ENCODE peak calls at places on chromosomes 13 and 19, in six cellular contexts. I is HCT116, F is K562, C is GM12878, J is HepG2, W is NT2/D1. D is an unnamed sample.

GRCh38 chr13:47080616-47081015 is 183.8 kb upstream of the HTR2A start:
- DNase-seq in F (no peak), I (no peak), J (no peak), W (no peak), C (no peak), D (no peak)

GRCh38 chr19:36051236-36051635 is 2.8 kb downstream of the THAP8 start:
- DNase-seq in F (peak), W (peak), C (no peak), I (peak), J (peak), D (no peak)

GRCh38 chr19:51861870-51862622 is 25.7 kb downstream of the ZNF577 start:
- DNase-seq in I (no peak), J (no peak), W (no peak), F (no peak), C (no peak), D (no peak)

GRCh38 chr19:17567940-17568339 is 12.5 kb downstream of the COLGALT1 start:
- DNase-seq in W (no peak), C (no peak), F (no peak), J (no peak), I (no peak), D (no peak)

GRCh38 chr13:37682496-37682895 is 83.9 kb upstream of the POSTN start:
- DNase-seq in J (no peak), C (no peak), I (no peak), W (no peak), F (peak), D (no peak)

GRCh38 chr13:101520672-101521071 is 68.2 kb downstream of the ITGBL1 start:
- DNase-seq in W (no peak), C (no peak), I (no peak), J (no peak), F (no peak), D (no peak)

GRCh38 chr13:40149611-40150283 is 494.3 kb downstream of the COG6 start:
- DNase-seq in C (no peak), J (no peak), I (no peak), W (no peak), F (no peak), D (no peak)

GRCh38 chr13:105634059-105634458 is 901.4 kb downstream of the EFNB2 start:
- DNase-seq in I (no peak), F (no peak), J (no peak), C (no peak), W (no peak), D (no peak)

GRCh38 chr13:109595466-109595865 is 190.9 kb downstream of the IRS2 start:
- DNase-seq in F (no peak), W (no peak), J (no peak), C (no peak), I (no peak), D (no peak)

GRCh38 chr19:33024398-33024797 is 40.3 kb downstream of the RHPN2 start:
- DNase-seq in W (no peak), C (no peak), F (no peak), J (no peak), I (peak), D (no peak)

GRCh38 chr13:59846845-59847620 is 316.7 kb downstream of the DIAPH3 start:
- DNase-seq in I (no peak), C (no peak), F (no peak), J (no peak), W (no peak), D (no peak)

GRCh38 chr13:57665471-57665870 is 33.9 kb downstream of the PCDH17 start:
- DNase-seq in W (no peak), I (no peak), J (no peak), F (no peak), C (no peak), D (no peak)

GRCh38 chr19:2613507-2614295 is 88.8 kb downstream of the GNG7 start:
- DNase-seq in I (no peak), F (peak), W (peak), J (no peak), C (no peak), D (no peak)

GRCh38 chr19:8614455-8614854 is 3.9 kb upstream of the ADAMTS10 start:
- DNase-seq in W (no peak), I (no peak), J (no peak), F (no peak), C (no peak), D (no peak)

GRCh38 chr19:32708457-32708856 is 11.1 kb upstream of the TDRD12 start:
- DNase-seq in I (no peak), W (no peak), J (no peak), C (no peak), F (no peak), D (no peak)

GRCh38 chr13:19172647-19173030 is 9.0 kb downstream of the TUBA3C start:
- DNase-seq in C (no peak), W (no peak), I (no peak), J (no peak), F (no peak), D (no peak)

GRCh38 chr19:38744298-38744681 is at the start of gene CAPN12:
- DNase-seq in C (no peak), I (no peak), F (peak), W (no peak), J (no peak), D (no peak)

GRCh38 chr19:44111910-44112463 is 1.2 kb upstream of the ZNF225 start:
- DNase-seq in F (peak), J (no peak), I (no peak), C (no peak), W (peak), D (peak)

GRCh38 chr19:48614436-48615144 is at the start of gene FAM83E:
- DNase-seq in J (no peak), W (no peak), F (peak), C (no peak), I (no peak), D (peak)

GRCh38 chr13:103324641-103325040 is 258.4 kb upstream of the SLC10A2 start:
- DNase-seq in J (no peak), I (no peak), C (no peak), W (no peak), F (no peak), D (no peak)

GRCh38 chr19:45107621-45108170 is 14.7 kb downstream of the PPP1R37 start:
- DNase-seq in F (no peak), W (no peak), I (no peak), C (no peak), J (no peak), D (no peak)

GRCh38 chr13:76715043-76715442 is 171.2 kb downstream of the KCTD12 start:
- DNase-seq in W (no peak), I (no peak), F (no peak), J (no peak), C (no peak), D (no peak)

GRCh38 chr19:1041835-1042685 is 2.2 kb downstream of the ABCA7 start:
- DNase-seq in J (no peak), F (peak), C (no peak), I (peak), W (no peak), D (no peak)

GRCh38 chr13:45242070-45242469 is 41.2 kb upstream of the KCTD4 start:
- DNase-seq in J (no peak), C (no peak), F (no peak), I (peak), W (no peak), D (no peak)

GRCh38 chr13:111658150-111659100 is 338.0 kb downstream of the TEX29 start:
- DNase-seq in I (no peak), J (no peak), W (peak), F (no peak), C (no peak), D (no peak)

GRCh38 chr19:9323919-9324583 is at the start of gene ZNF559:
- DNase-seq in F (peak), C (peak), J (peak), I (peak), W (peak), D (peak)

DNA sequence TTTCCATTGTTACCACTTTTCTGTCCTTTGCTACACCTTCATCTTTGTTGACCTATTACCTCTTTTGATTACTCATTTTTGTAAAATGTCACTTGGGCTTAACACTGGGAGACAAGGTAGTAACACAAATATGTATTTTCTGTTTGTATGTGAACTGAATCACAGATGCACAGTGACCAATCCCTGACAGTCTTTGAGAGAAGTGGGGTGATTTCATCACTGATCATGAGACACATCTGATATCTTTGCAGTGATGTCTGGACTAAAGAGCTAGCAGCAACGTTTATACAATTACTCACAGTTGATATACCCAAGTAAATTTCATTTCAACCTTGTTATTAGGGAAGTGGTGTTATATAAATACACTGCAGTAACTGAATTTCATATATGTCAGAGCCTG is 1397.4 kb upstream of the SPRY2 start:
- DNase-seq in I (no peak), C (no peak), J (no peak), W (no peak), F (no peak), D (no peak)
- TF ChIP-seq ZNF274 in I (no peak), C (no peak), J (no peak), W (no peak), F (no peak), D (no peak)

DNA sequence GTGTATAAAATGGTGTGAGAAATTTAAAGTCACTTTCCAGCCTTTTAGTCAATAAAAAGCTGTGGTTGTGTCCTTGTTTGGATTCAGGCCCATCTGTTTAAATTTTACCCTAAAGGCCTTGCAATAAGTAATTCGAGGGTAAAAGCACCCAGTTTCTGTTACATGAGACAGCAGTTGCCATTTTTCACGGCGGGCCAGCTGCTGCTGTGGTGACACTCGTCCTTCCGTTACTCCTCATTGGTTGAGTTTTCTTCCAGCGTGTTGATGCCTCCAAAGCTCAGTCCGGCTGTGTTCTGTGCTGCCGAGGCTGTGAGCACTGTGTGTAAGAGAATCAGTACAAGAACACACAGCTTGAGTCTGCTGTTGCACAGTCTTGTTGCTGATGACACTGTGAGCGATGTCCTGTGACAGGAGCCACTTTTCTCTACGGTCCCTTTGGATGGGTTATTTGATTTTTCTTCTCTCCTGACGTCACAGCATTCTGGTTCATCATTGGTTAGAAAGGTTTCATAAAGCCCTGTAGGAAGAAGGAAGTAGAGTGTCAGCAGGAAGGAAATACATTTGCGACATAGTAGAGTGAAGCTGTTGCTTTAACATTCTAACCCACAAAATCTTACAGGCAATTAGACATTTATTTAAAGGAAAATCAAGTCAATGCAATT is 602.5 kb upstream of the ARGLU1 start:
- DNase-seq in C (no peak), I (no peak), W (no peak), F (no peak), J (no peak), D (no peak)
- TF ChIP-seq ZNF274 in C (no peak), I (no peak), W (no peak), F (no peak), J (no peak), D (no peak)

GRCh38 chr13:53249236-53249635 is 220.6 kb downstream of the OLFM4 start:
- DNase-seq in F (no peak), J (no peak), C (no peak), I (no peak), W (no peak), D (no peak)

GRCh38 chr13:53254495-53254894 is 225.9 kb downstream of the OLFM4 start:
- DNase-seq in F (peak), C (no peak), J (no peak), I (no peak), W (no peak), D (no peak)

GRCh38 chr13:53250977-53251376 is 222.4 kb downstream of the OLFM4 start:
- DNase-seq in I (no peak), C (no peak), J (no peak), F (no peak), W (no peak), D (no peak)

GRCh38 chr13:53255795-53256194 is 227.2 kb downstream of the OLFM4 start:
- DNase-seq in F (no peak), C (no peak), J (no peak), I (no peak), W (no peak), D (no peak)

DNA sequence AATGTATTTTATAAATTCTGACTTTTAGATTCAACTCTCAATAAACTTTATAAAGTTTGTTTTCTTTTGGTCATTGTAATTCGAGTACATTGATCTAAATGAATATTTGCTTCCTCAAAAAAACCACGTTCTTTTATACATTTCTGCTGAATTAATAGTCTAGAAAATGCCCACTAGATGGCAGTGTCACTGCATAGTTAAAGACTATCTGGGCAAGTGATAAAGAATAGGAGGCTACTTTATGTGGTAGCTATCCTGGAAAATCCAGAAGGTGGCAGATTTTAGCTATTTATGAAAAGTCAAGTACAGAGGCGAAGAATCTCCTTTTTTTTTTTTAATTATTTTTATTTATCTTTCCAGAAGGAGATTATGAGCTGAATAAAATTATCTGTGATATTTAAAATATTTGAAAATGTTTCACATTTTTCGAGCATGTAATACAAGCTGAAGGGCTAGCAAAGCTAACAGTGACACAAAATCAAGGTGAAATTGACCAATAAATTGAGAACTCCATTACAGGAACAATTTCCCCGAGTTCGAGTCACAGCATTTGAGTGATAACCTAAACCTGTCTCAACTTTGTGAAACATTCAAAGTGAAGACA is 221.8 kb downstream of the OLFM4 start:
- DNase-seq in F (peak), I (peak), W (peak), C (peak), J (peak), D (no peak)
- TF ChIP-seq ZNF274 in F (no peak), I (no peak), W (no peak), C (no peak), J (no peak), D (no peak)

GRCh38 chr19:54949412-54949811 is 2.1 kb upstream of the NLRP7 start:
- DNase-seq in W (no peak), C (no peak), I (no peak), J (no peak), F (no peak), D (no peak)

GRCh38 chr19:54952591-54953344 is 5.4 kb upstream of the NLRP7 start:
- DNase-seq in W (no peak), C (no peak), J (no peak), F (peak), I (no peak), D (no peak)

DNA sequence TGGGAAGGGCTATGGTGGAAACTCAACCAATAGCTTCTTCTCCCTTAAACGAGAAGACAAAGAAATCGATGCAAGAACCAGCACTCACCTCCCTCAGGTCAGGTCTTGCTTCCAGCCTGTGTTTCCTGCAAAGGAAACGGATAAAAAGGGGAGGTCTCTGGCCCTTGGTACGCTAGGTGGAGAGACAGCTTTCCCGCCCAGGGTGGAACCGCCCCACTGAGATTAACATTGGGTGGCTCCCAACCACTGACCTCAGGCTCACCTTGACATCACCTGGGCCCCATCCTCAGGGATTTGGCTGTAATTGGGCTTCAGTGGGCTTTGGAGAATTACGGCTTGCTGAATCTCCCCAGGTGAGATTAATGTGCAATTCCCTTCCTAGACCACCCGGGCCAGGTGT is at the start of gene NLRP7:
- DNase-seq in W (no peak), C (no peak), J (no peak), I (no peak), F (no peak), D (no peak)
- TF ChIP-seq ZNF274 in W (no peak), C (no peak), J (no peak), I (no peak), F (no peak), D (no peak)

DNA sequence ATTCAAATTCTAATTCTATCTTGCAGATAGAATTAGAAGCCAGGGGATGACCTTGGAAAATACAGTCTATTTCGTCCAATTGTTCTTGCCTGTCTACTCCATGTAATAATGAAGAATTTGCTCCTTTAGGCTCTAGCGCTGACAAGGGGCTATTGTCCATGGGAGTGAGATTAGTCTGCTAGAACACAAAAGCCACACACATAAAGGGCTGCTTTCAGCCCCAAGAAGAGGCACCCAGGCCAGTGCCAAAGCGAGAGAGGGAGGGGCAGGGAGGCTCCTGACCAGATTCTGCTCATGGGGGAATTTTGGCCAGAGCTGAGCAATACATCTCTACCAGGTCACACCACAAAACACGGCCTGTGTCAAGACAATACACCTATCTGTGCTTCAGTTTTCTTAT is 1306.9 kb downstream of the UQCRFS1 start:
- DNase-seq in W (no peak), J (no peak), C (no peak), F (no peak), I (no peak), D (no peak)
- TF ChIP-seq ZNF274 in W (no peak), J (no peak), C (no peak), F (no peak), I (no peak), D (no peak)

GRCh38 chr13:77979721-77980377 is 61.2 kb upstream of the EDNRB start:
- DNase-seq in C (no peak), W (no peak), J (no peak), I (no peak), F (no peak), D (no peak)

GRCh38 chr13:77981191-77981925 is 62.7 kb upstream of the EDNRB start:
- DNase-seq in C (no peak), I (no peak), W (no peak), J (no peak), F (no peak), D (no peak)

GRCh38 chr13:77985866-77986636 is 67.4 kb upstream of the EDNRB start:
- DNase-seq in I (no peak), C (no peak), W (no peak), J (no peak), F (no peak), D (no peak)

GRCh38 chr13:77975358-77976042 is 56.9 kb upstream of the EDNRB start:
- DNase-seq in J (no peak), F (no peak), I (no peak), C (no peak), W (no peak), D (no peak)

DNA sequence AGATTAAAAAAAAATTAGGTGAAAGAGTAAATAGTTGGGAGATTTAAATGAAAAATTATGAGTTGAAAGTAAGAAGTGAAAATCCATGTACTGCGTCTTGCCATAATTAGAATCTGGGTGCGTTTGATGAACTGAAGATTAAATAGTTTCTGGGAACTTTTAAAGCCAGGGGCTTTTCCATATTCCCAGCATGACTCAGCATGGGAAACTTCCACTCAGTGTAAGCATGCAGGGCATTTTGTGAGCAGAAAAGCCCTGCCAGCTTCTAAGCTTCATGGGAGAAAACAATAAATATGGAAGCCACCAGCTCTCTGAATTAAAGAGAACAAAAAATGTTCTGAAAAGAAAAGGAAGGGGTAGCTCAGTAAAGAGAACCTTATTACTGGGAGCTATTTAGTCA is 62.0 kb upstream of the EDNRB start:
- DNase-seq in J (no peak), W (peak), F (no peak), C (no peak), I (no peak), D (no peak)
- TF ChIP-seq ZNF274 in J (no peak), W (no peak), F (no peak), C (no peak), I (no peak), D (no peak)

GRCh38 chr13:26624572-26624971 is 67.1 kb downstream of the WASF3 start:
- DNase-seq in W (no peak), J (no peak), I (no peak), C (no peak), F (no peak), D (no peak)
- TF ChIP-seq ZNF274 in W (no peak), J (no peak), I (no peak), C (no peak), F (no peak), D (no peak)

DNA sequence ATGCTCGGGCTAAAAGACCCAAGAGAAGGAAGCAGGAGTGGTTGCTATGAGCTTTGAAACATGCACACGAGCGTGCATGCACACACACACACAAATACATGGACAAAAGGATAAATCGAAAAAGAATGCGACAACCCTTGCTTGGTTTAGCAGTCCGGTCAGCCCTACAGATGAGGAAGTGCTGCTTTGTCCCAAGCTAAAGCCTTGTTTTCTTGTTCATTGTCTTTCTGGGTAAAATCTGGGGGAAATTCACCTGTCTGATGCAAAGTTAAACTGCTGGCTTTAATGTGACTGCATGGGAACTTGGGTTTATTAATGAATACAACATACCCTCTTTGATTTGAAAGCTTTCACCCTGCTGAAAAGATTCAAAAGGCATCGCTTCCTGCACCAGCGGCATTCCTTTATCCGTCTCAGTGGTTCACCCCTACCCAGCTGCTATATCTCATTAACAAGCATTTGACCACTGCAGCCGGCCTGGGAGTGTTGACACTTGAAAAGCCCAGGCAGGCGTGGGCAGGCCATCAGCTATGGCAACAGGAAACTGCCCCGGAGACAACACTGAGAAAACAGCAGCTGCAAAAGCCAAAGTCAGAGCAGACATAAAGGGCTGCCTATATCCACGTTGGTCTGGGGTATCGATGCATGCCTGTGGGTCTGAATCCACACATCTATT is 301.7 kb downstream of the NDFIP2 start:
- DNase-seq in W (peak), C (no peak), F (no peak), I (no peak), J (peak), D (peak)
- TF ChIP-seq ZNF274 in W (no peak), C (no peak), F (no peak), I (no peak), J (no peak), D (no peak)